ENCODE peak calls at places on chromosomes 4 and X, in eight cellular contexts. One of them, this sample, is unnamed. For H3K27me3, H3K36me3 and H3K4me1, the result is how much of the 10 kb centered on the place peaks cover.

GRCh38 chr4:6701371-6701770 is 7.7 kb downstream of the S100P start:
- DNase-seq in HCT116: no peak
- DNase-seq in BE2C: no peak
- DNase-seq in heart left ventricle: no peak
- DNase-seq in lower lobe of right lung: no peak
- DNase-seq in testis: peak
- DNase-seq in left lung: no peak
- DNase-seq in cardiac muscle cell: no peak
- DNase-seq in this sample: peak

GRCh38 chr4:95386410-95386809 is 162.4 kb downstream of the UNC5C start:
- DNase-seq in BE2C: no peak
- DNase-seq in left lung: no peak
- DNase-seq in heart left ventricle: no peak
- DNase-seq in testis: no peak
- DNase-seq in HCT116: no peak
- DNase-seq in cardiac muscle cell: no peak
- DNase-seq in lower lobe of right lung: no peak
- DNase-seq in this sample: no peak

GRCh38 chr4:43423276-43423675 is 530.8 kb downstream of the GRXCR1 start:
- DNase-seq in left lung: no peak
- DNase-seq in testis: no peak
- DNase-seq in lower lobe of right lung: no peak
- DNase-seq in BE2C: no peak
- DNase-seq in cardiac muscle cell: no peak
- DNase-seq in HCT116: no peak
- DNase-seq in heart left ventricle: no peak
- DNase-seq in this sample: no peak

GRCh38 chr4:158446106-158446505 is 75.6 kb upstream of the RXFP1 start:
- DNase-seq in testis: no peak
- DNase-seq in cardiac muscle cell: peak
- DNase-seq in lower lobe of right lung: no peak
- DNase-seq in HCT116: no peak
- DNase-seq in left lung: no peak
- DNase-seq in BE2C: no peak
- DNase-seq in heart left ventricle: no peak
- DNase-seq in this sample: no peak

GRCh38 chr4:9898596-9899345 is 117.3 kb downstream of the DRD5 start:
- DNase-seq in BE2C: peak
- DNase-seq in cardiac muscle cell: peak
- DNase-seq in testis: peak
- DNase-seq in left lung: no peak
- DNase-seq in heart left ventricle: peak
- DNase-seq in lower lobe of right lung: no peak
- DNase-seq in HCT116: peak
- DNase-seq in this sample: no peak

GRCh38 chr4:38131371-38132139 is 171.4 kb downstream of the PTTG2 start:
- DNase-seq in heart left ventricle: no peak
- DNase-seq in left lung: no peak
- DNase-seq in HCT116: no peak
- DNase-seq in cardiac muscle cell: peak
- DNase-seq in testis: no peak
- DNase-seq in BE2C: no peak
- DNase-seq in lower lobe of right lung: no peak
- DNase-seq in this sample: peak

GRCh38 chr4:84994280-84994679 is 27.8 kb upstream of the WDFY3 start:
- DNase-seq in testis: no peak
- DNase-seq in cardiac muscle cell: peak
- DNase-seq in HCT116: no peak
- DNase-seq in left lung: no peak
- DNase-seq in lower lobe of right lung: no peak
- DNase-seq in BE2C: no peak
- DNase-seq in heart left ventricle: no peak
- DNase-seq in this sample: no peak

GRCh38 chr4:54230479-54231418 is 1.7 kb downstream of the PDGFRA start:
- DNase-seq in testis: peak
- DNase-seq in HCT116: no peak
- DNase-seq in BE2C: no peak
- DNase-seq in cardiac muscle cell: peak
- DNase-seq in left lung: peak
- DNase-seq in lower lobe of right lung: peak
- DNase-seq in heart left ventricle: peak
- DNase-seq in this sample: peak

GRCh38 chr4:153555730-153556440 is 89.7 kb downstream of the TMEM131L start:
- DNase-seq in HCT116: no peak
- DNase-seq in testis: peak
- DNase-seq in lower lobe of right lung: no peak
- DNase-seq in left lung: no peak
- DNase-seq in cardiac muscle cell: peak
- DNase-seq in heart left ventricle: peak
- DNase-seq in BE2C: peak
- DNase-seq in this sample: no peak

GRCh38 chr4:8307126-8307525 is 37.6 kb downstream of the HTRA3 start:
- DNase-seq in HCT116: no peak
- DNase-seq in lower lobe of right lung: peak
- DNase-seq in left lung: peak
- DNase-seq in heart left ventricle: no peak
- DNase-seq in BE2C: peak
- DNase-seq in cardiac muscle cell: no peak
- DNase-seq in testis: no peak
- DNase-seq in this sample: no peak

GRCh38 chr4:128924951-128925350 is 115.5 kb downstream of the JADE1 start:
- DNase-seq in HCT116: no peak
- DNase-seq in left lung: no peak
- DNase-seq in testis: no peak
- DNase-seq in heart left ventricle: no peak
- DNase-seq in cardiac muscle cell: peak
- DNase-seq in BE2C: no peak
- DNase-seq in lower lobe of right lung: no peak
- DNase-seq in this sample: no peak

GRCh38 chr4:84171871-84172270 is 327.2 kb downstream of the NKX6-1 start:
- DNase-seq in HCT116: no peak
- DNase-seq in cardiac muscle cell: no peak
- DNase-seq in testis: no peak
- DNase-seq in heart left ventricle: no peak
- DNase-seq in left lung: no peak
- DNase-seq in lower lobe of right lung: no peak
- DNase-seq in BE2C: no peak
- DNase-seq in this sample: no peak

GRCh38 chr4:99808260-99808857 is 8.3 kb upstream of the DAPP1 start:
- DNase-seq in cardiac muscle cell: peak
- DNase-seq in left lung: peak
- DNase-seq in lower lobe of right lung: peak
- DNase-seq in heart left ventricle: no peak
- DNase-seq in BE2C: peak
- DNase-seq in testis: peak
- DNase-seq in HCT116: peak
- DNase-seq in this sample: peak

GRCh38 chr4:87461281-87461700 is 38.9 kb downstream of the NUDT9 start:
- DNase-seq in lower lobe of right lung: no peak
- DNase-seq in HCT116: no peak
- DNase-seq in heart left ventricle: no peak
- DNase-seq in left lung: no peak
- DNase-seq in cardiac muscle cell: no peak
- DNase-seq in BE2C: no peak
- DNase-seq in testis: no peak
- DNase-seq in this sample: no peak

GRCh38 chrX:74118503-74118902 is 185.5 kb upstream of the ZCCHC13 start:
- DNase-seq in heart left ventricle: no peak
- DNase-seq in HCT116: no peak
- DNase-seq in left lung: no peak
- DNase-seq in cardiac muscle cell: no peak
- DNase-seq in testis: no peak
- DNase-seq in BE2C: no peak
- DNase-seq in lower lobe of right lung: no peak
- DNase-seq in this sample: no peak

GRCh38 chr4:37693450-37694190 is 7.4 kb upstream of the RELL1 start:
- DNase-seq in heart left ventricle: no peak
- DNase-seq in HCT116: no peak
- DNase-seq in BE2C: no peak
- DNase-seq in lower lobe of right lung: no peak
- DNase-seq in left lung: no peak
- DNase-seq in testis: no peak
- DNase-seq in cardiac muscle cell: peak
- DNase-seq in this sample: no peak

GRCh38 chrX:139202742-139203410 is 327.7 kb upstream of the F9 start:
- DNase-seq in cardiac muscle cell: no peak
- DNase-seq in HCT116: no peak
- DNase-seq in BE2C: no peak
- DNase-seq in lower lobe of right lung: no peak
- DNase-seq in left lung: peak
- DNase-seq in testis: no peak
- DNase-seq in heart left ventricle: no peak
- DNase-seq in this sample: no peak

GRCh38 chr4:187019896-187020295 is 296.2 kb upstream of the FAT1 start:
- DNase-seq in BE2C: no peak
- DNase-seq in testis: no peak
- DNase-seq in cardiac muscle cell: no peak
- DNase-seq in lower lobe of right lung: no peak
- DNase-seq in heart left ventricle: no peak
- DNase-seq in HCT116: no peak
- DNase-seq in left lung: peak
- DNase-seq in this sample: no peak

GRCh38 chrX:49193542-49193964 is 6.4 kb downstream of the SYP start:
- DNase-seq in left lung: no peak
- DNase-seq in cardiac muscle cell: peak
- DNase-seq in HCT116: no peak
- DNase-seq in heart left ventricle: no peak
- DNase-seq in testis: no peak
- DNase-seq in lower lobe of right lung: no peak
- DNase-seq in BE2C: no peak
- DNase-seq in this sample: no peak

GRCh38 chr4:151522790-151523332 is 113.9 kb downstream of the FHIP1A start:
- DNase-seq in cardiac muscle cell: no peak
- DNase-seq in HCT116: no peak
- DNase-seq in testis: no peak
- DNase-seq in left lung: no peak
- DNase-seq in heart left ventricle: no peak
- DNase-seq in lower lobe of right lung: no peak
- DNase-seq in BE2C: no peak
- DNase-seq in this sample: no peak

GRCh38 chr4:151518359-151518758 is 109.4 kb downstream of the FHIP1A start:
- DNase-seq in HCT116: no peak
- DNase-seq in lower lobe of right lung: no peak
- DNase-seq in heart left ventricle: no peak
- DNase-seq in testis: no peak
- DNase-seq in left lung: no peak
- DNase-seq in BE2C: no peak
- DNase-seq in cardiac muscle cell: no peak
- DNase-seq in this sample: no peak

GRCh38 chr4:151519728-151520415 is 110.9 kb downstream of the FHIP1A start:
- DNase-seq in left lung: no peak
- DNase-seq in cardiac muscle cell: no peak
- DNase-seq in HCT116: no peak
- DNase-seq in BE2C: no peak
- DNase-seq in heart left ventricle: no peak
- DNase-seq in lower lobe of right lung: no peak
- DNase-seq in testis: no peak
- DNase-seq in this sample: no peak

DNA sequence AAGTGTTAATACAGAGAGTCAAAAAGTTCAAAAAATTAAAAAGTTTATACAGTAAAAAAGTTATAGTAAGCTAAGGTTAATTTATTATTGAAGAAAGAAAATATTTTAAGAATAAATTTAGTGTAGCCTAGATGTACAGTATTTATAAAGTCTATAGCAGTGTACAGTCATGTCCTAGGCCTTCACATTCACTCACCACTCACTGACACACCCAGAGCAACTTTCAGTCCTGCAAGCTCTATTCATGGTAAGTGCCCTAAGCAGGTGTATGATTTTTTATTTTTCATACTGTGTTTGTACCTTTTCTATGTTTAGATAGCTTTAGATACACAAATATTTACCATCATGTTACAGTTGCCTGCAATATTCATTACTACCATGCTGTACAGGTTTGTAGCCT is 108.9 kb downstream of the FHIP1A start:
- DNase-seq in testis: no peak
- DNase-seq in BE2C: no peak
- DNase-seq in HCT116: no peak
- DNase-seq in heart left ventricle: no peak
- DNase-seq in left lung: no peak
- DNase-seq in cardiac muscle cell: no peak
- DNase-seq in lower lobe of right lung: no peak
- DNase-seq in this sample: no peak
- H3K27me3 ChIP-seq in testis: under half
- H3K27me3 ChIP-seq in BE2C: under half
- H3K27me3 ChIP-seq in HCT116: under half
- H3K27me3 ChIP-seq in heart left ventricle: under half
- H3K27me3 ChIP-seq in left lung: under half
- H3K27me3 ChIP-seq in cardiac muscle cell: under half
- H3K27me3 ChIP-seq in lower lobe of right lung: under half
- H3K27me3 ChIP-seq in this sample: under half

DNA sequence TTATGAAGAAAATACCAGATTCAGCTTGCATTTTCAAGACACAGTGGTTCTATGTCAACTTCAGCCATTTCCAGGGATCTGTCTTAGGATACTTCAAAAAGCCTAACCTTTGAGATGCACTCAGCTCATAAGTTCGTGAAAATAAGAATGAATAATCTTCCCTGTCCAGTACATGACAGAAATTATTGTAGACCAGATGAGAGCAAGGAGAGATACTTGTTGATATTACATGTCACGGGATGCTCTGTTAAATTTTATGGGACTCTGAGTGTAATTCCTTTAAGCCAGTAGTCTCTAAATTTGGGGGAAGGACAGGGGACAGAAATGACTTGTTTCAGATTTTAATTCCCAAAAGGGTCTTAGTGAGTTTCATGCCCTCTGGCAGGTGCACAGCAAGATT is 8.8 kb downstream of the TBL1X start:
- DNase-seq in cardiac muscle cell: no peak
- DNase-seq in testis: no peak
- DNase-seq in left lung: no peak
- DNase-seq in BE2C: no peak
- DNase-seq in lower lobe of right lung: no peak
- DNase-seq in heart left ventricle: no peak
- DNase-seq in HCT116: no peak
- DNase-seq in this sample: no peak
- H3K36me3 ChIP-seq in cardiac muscle cell: under half
- H3K36me3 ChIP-seq in testis: under half
- H3K36me3 ChIP-seq in left lung: under half
- H3K36me3 ChIP-seq in BE2C: under half
- H3K36me3 ChIP-seq in lower lobe of right lung: under half
- H3K36me3 ChIP-seq in heart left ventricle: under half
- H3K36me3 ChIP-seq in HCT116: under half
- H3K36me3 ChIP-seq in this sample: under half

GRCh38 chr4:184444953-184445309 is 29.4 kb downstream of the IRF2 start:
- DNase-seq in cardiac muscle cell: no peak
- DNase-seq in HCT116: no peak
- DNase-seq in testis: peak
- DNase-seq in lower lobe of right lung: peak
- DNase-seq in left lung: peak
- DNase-seq in BE2C: no peak
- DNase-seq in heart left ventricle: no peak
- DNase-seq in this sample: no peak
- H3K4me1 ChIP-seq in cardiac muscle cell: under half
- H3K4me1 ChIP-seq in HCT116: under half
- H3K4me1 ChIP-seq in testis: under half
- H3K4me1 ChIP-seq in lower lobe of right lung: half or more
- H3K4me1 ChIP-seq in left lung: half or more
- H3K4me1 ChIP-seq in BE2C: under half
- H3K4me1 ChIP-seq in heart left ventricle: half or more
- H3K4me1 ChIP-seq in this sample: half or more

GRCh38 chrX:42415636-42416035 is 362.3 kb downstream of the PPP1R2C start:
- DNase-seq in testis: no peak
- DNase-seq in heart left ventricle: no peak
- DNase-seq in cardiac muscle cell: no peak
- DNase-seq in BE2C: no peak
- DNase-seq in HCT116: no peak
- DNase-seq in left lung: no peak
- DNase-seq in lower lobe of right lung: no peak
- DNase-seq in this sample: no peak

GRCh38 chrX:42414057-42414456 is 363.9 kb downstream of the PPP1R2C start:
- DNase-seq in lower lobe of right lung: no peak
- DNase-seq in HCT116: no peak
- DNase-seq in left lung: no peak
- DNase-seq in heart left ventricle: no peak
- DNase-seq in BE2C: no peak
- DNase-seq in testis: no peak
- DNase-seq in cardiac muscle cell: no peak
- DNase-seq in this sample: no peak
- H3K27me3 ChIP-seq in lower lobe of right lung: under half
- H3K27me3 ChIP-seq in HCT116: under half
- H3K27me3 ChIP-seq in left lung: under half
- H3K27me3 ChIP-seq in heart left ventricle: under half
- H3K27me3 ChIP-seq in BE2C: under half
- H3K27me3 ChIP-seq in testis: under half
- H3K27me3 ChIP-seq in cardiac muscle cell: under half
- H3K27me3 ChIP-seq in this sample: under half

This sample was measured in CD4-positive, CD25-positive, alpha-beta regulatory T cell.